ENCODE peak calls at places on chromosomes 5 and 9, in nine cellular contexts. G is HCT116, L is AG04450, Q is kidney, P is tibial nerve, D is astrocyte, S is MM.1S, H is lower lobe of right lung, O is right lobe of liver. M is an unnamed sample.

GRCh38 chr5:166068547-166069335 is 2222.7 kb upstream of the WWC1 start:
- DNase-seq in D (no peak), P (no peak), S (no peak), O (no peak), H (no peak), Q (no peak), L (no peak), G (no peak), M (no peak)

GRCh38 chr5:74947961-74948613 is 81.9 kb upstream of the FAM169A start:
- DNase-seq in O (no peak), P (no peak), Q (no peak), L (no peak), G (no peak), S (no peak), D (no peak), H (no peak), M (no peak)

GRCh38 chr5:18395126-18396110 is 761.2 kb downstream of the TAF11L14 start:
- DNase-seq in L (no peak), H (no peak), O (no peak), G (no peak), S (no peak), P (no peak), Q (no peak), D (no peak), M (no peak)

GRCh38 chr9:99368341-99369326 is 146.6 kb downstream of the SEC61B start:
- DNase-seq in O (peak; percentile 28), P (peak; percentile 39), G (no peak), S (peak; percentile 26), Q (peak; percentile 77), L (no peak), D (peak; percentile 78), H (no peak), M (no peak)

GRCh38 chr5:113434889-113435288 is at the start of gene TSSK1B:
- DNase-seq in G (no peak), D (no peak), H (no peak), P (no peak), L (no peak), S (no peak), Q (no peak), O (no peak), M (no peak)

GRCh38 chr5:15254607-15255006 is 245.4 kb upstream of the FBXL7 start:
- DNase-seq in S (no peak), H (no peak), Q (no peak), D (no peak), L (no peak), P (no peak), O (no peak), G (no peak), M (no peak)

GRCh38 chr5:16578474-16578883 is 38.3 kb downstream of the RETREG1 start:
- DNase-seq in L (no peak), S (no peak), Q (no peak), H (no peak), P (no peak), D (no peak), O (no peak), G (no peak), M (no peak)

GRCh38 chr9:121811140-121811539 is 159.7 kb downstream of the DAB2IP start:
- DNase-seq in H (no peak), L (no peak), S (no peak), G (no peak), Q (no peak), P (no peak), D (no peak), O (peak; percentile 62), M (no peak)

GRCh38 chr9:73149371-73150067 is 2.1 kb upstream of the ANXA1 start:
- DNase-seq in O (no peak), H (no peak), S (peak; percentile 65), P (no peak), Q (no peak), L (peak; percentile 60), D (peak; percentile 89), G (peak; percentile 69), M (no peak)

GRCh38 chr5:165579911-165580310 is 2074.5 kb downstream of the MAT2B start:
- DNase-seq in S (no peak), H (no peak), Q (no peak), O (no peak), G (no peak), D (peak; percentile 45), L (no peak), P (no peak), M (no peak)

GRCh38 chr5:109410389-109411174 is 808 bp upstream of the PJA2 start:
- DNase-seq in G (peak; percentile 43), Q (peak; percentile 91), H (peak; percentile 87), O (peak; percentile 81), D (peak; percentile 62), L (no peak), S (peak; percentile 71), P (peak; percentile 68), M (peak; percentile 91)

GRCh38 chr9:88041447-88041846 is 67.1 kb upstream of the CDK20 start:
- DNase-seq in D (no peak), O (no peak), H (no peak), G (no peak), Q (no peak), S (no peak), P (no peak), L (no peak), M (no peak)

GRCh38 chr9:124423591-124423990 is 8.3 kb upstream of the PSMB7 start:
- DNase-seq in H (no peak), P (no peak), D (no peak), L (no peak), G (no peak), O (no peak), S (no peak), Q (no peak), M (no peak)

GRCh38 chr9:124423155-124423554 is 7.9 kb upstream of the PSMB7 start:
- DNase-seq in P (no peak), Q (no peak), O (no peak), G (no peak), H (no peak), L (no peak), S (no peak), D (no peak), M (no peak)

GRCh38 chr9:124420991-124421543 is 5.8 kb upstream of the PSMB7 start:
- DNase-seq in Q (no peak), S (no peak), H (no peak), O (no peak), G (no peak), D (no peak), L (no peak), P (no peak), M (no peak)

GRCh38 chr9:124415852-124416484 is 726 bp upstream of the PSMB7 start:
- DNase-seq in L (no peak), G (no peak), H (no peak), P (no peak), O (no peak), D (no peak), Q (no peak), S (no peak), M (no peak)

GRCh38 chr9:124419832-124420489 is 4.7 kb upstream of the PSMB7 start:
- DNase-seq in H (no peak), P (no peak), G (no peak), S (no peak), Q (no peak), L (no peak), D (no peak), O (no peak), M (no peak)
- TF ChIP-seq CTCF in H (peak; percentile 16), P (no peak), G (no peak), S (peak; percentile 15), Q (no peak), L (no peak), D (no peak), O (peak; percentile 5), M (no peak)

GRCh38 chr9:95349109-95350038 is 31.9 kb upstream of the FANCC start:
- DNase-seq in Q (no peak), S (no peak), H (no peak), D (no peak), L (no peak), G (no peak), O (no peak), P (no peak), M (no peak)
- H3K4me3 ChIP-seq in Q (peak overlapping the region; percentile 31), S (no peak overlapping the region), H (peak overlapping the region; percentile 27), D (peak overlapping the region; percentile 39), L (peak overlapping the region; percentile 44), G (no peak overlapping the region), O (peak overlapping the region; percentile 16), P (peak overlapping the region; percentile 13), M (no peak overlapping the region)

DNA sequence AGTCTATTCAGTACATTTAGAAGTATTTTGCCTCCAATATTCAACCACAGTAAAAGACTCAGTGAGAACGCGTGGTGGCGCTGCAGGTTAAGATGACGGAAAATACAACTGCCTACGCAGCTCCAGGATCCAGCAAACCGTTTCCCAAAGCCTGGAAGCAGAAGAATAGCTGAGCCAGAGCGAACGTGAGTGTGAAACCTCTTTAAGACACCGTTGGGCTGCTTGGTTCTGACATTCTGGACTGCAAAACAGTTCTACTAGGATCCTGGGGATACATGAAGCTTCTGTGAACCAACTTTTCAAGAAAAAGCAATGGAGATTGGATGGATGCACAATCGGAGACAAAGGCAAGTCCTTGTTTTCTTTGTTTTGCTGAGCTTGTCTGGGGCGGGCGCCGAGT is at the start of gene PCDHB16:
- DNase-seq in G (no peak), S (no peak), Q (peak; percentile 44), H (no peak), P (peak; percentile 43), D (peak; percentile 3), O (no peak), L (no peak), M (no peak)
- H3K9me3 ChIP-seq in G (no peaks in the 10 kb centered on the region), S (no peaks in the 10 kb centered on the region), Q (peaks cover 22% of the 10 kb centered on the region), H (peaks cover 31% of the 10 kb centered on the region), P (no peaks in the 10 kb centered on the region), D (peaks cover 14% of the 10 kb centered on the region), O (no peaks in the 10 kb centered on the region), L (peaks cover 22% of the 10 kb centered on the region), M (peaks cover 48% of the 10 kb centered on the region)

GRCh38 chr5:997001-997474 is 11.6 kb upstream of the NKD2 start:
- DNase-seq in Q (peak; percentile 80), S (peak; percentile 49), L (no peak), O (no peak), G (no peak), H (peak; percentile 50), P (no peak), D (no peak), M (no peak)

GRCh38 chr5:995318-995717 is 13.3 kb upstream of the NKD2 start:
- DNase-seq in P (no peak), O (no peak), S (no peak), Q (peak; percentile 56), D (no peak), H (no peak), L (no peak), G (no peak), M (no peak)

GRCh38 chr5:994272-994607 is 14.4 kb upstream of the NKD2 start:
- DNase-seq in H (no peak), O (no peak), Q (no peak), P (no peak), D (no peak), L (no peak), S (no peak), G (no peak), M (no peak)

GRCh38 chr5:997711-998110 is 10.9 kb upstream of the NKD2 start:
- DNase-seq in P (no peak), G (no peak), S (no peak), O (no peak), D (no peak), Q (peak; percentile 65), H (peak; percentile 26), L (no peak), M (no peak)

DNA sequence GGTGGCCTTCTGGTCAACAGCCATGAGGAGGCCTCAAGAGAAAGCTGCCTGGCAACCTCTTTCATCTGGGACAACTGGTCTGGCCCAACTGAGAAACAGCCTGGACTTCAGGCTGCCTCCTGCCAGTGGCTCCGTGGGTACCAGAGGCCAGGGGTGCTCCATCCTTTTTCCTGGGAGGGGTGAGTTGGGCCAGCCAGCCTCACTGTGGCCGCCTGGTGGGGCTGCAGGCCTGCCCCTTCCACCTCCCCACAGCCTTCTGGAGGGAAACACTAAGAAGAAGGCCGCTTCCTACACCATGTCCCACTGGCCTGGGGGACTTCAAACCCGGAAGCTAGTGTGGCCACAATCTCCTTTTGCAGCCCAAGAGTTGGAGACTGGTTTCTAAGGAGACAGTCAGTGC is 13.8 kb upstream of the NKD2 start:
- DNase-seq in Q (peak; percentile 52), S (no peak), O (no peak), D (no peak), L (no peak), H (no peak), P (no peak), G (no peak), M (no peak)
- TF ChIP-seq CTCF in Q (no peak), S (no peak), O (no peak), D (no peak), L (no peak), H (no peak), P (no peak), G (no peak), M (no peak)

M was measured in mucosa of descending colon.